ENCODE peak calls at places on chromosomes 12 and 14, in seven cellular contexts. N, X, S, E, A, Z and O are unnamed samples. For H3K9me3, the result is how much of the 10 kb centered on the place peaks cover.

GRCh38 chr14:57865450-57866198 is at the start of gene SLC35F4:
- DNase-seq in S (no peak), E (peak), N (no peak), X (peak), A (no peak), Z (no peak), O (peak)

GRCh38 chr12:13339538-13339937 is 143.0 kb downstream of the EMP1 start:
- DNase-seq in X (no peak), E (no peak), A (no peak), N (no peak), Z (no peak), S (no peak), O (no peak)

GRCh38 chr14:75295491-75296338 is 17.1 kb downstream of the FOS start:
- DNase-seq in E (peak), S (peak), X (peak), A (peak), Z (peak), N (peak), O (peak)

GRCh38 chr14:33914676-33915516 is 36.0 kb downstream of the EGLN3 start:
- DNase-seq in E (peak), N (peak), Z (no peak), A (no peak), S (peak), X (peak), O (no peak)

GRCh38 chr14:99725774-99726537 is 41.9 kb downstream of the CYP46A1 start:
- DNase-seq in A (peak), X (peak), N (no peak), E (no peak), Z (peak), S (no peak), O (no peak)

GRCh38 chr12:54028324-54029201 is at the start of gene HOXC6:
- DNase-seq in A (no peak), S (no peak), Z (no peak), X (no peak), E (peak), N (no peak), O (peak)

GRCh38 chr14:100891501-100892445 is 11.7 kb downstream of the RTL1 start:
- DNase-seq in Z (peak), E (no peak), A (peak), N (peak), S (no peak), X (no peak), O (no peak)

GRCh38 chr12:122793685-122794106 is 19.3 kb downstream of the CCDC62 start:
- DNase-seq in X (peak), N (no peak), A (no peak), Z (no peak), E (peak), S (peak), O (no peak)

DNA sequence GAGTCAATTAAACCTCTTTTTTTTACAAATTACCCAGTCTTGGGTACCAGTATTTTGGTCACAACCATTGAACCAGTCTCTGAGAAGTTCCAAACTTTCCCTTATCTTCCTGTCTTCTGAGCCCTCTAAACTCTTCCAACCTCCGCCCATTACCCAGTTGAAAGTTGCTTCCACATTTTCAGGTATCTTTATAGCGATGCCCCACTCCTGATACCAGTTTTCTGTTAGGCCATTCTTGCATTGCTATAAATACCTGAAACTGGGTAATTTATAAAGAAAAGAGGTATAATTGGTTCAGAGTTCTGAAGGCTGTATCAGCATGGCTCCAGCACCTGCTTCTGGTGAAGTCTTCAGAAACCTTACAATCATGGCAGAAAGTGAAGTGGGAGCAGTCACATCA is 31.7 kb downstream of the TTC5 start:
- DNase-seq in A (no peak), Z (no peak), E (no peak), N (no peak), X (no peak), S (no peak), O (no peak)
- H3K9me3 ChIP-seq in A (under half), Z (under half), E (under half), N (under half), X (under half), S (under half), O (under half)

DNA sequence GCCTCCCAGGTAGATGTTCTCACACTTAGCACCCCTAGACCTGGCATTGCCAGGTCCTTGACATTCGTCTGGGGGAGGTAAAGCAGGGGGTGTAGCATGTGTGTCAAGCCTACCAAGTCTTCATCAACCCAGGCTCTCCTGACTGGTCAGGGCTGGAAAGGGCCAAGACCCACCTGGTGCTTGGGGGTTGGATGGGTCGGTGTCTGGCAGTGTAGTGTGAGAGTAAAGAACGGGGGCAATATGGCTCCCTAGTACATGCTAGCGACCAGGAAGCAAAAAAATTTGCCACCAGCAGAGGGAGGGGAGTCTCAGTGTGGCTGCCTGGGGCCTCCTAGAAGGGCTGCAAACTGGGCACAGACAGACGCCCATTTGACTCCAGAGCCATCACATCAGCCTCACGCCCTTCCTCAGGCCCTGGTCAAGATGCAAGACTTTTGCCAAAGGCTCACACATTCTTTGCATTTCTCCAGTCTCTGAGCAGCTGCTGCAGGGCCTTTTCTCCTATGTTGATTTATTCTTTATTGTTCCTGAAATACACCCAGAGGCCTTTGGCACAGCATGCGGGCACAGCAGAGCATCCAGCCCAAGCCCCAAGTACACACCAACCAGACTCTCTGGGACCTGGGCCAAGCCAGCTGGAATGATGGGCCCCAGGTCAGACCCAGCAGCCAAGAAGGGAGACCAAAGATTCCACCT is 38.3 kb upstream of the PNMA1 start:
- DNase-seq in S (peak), A (no peak), X (peak), N (peak), E (no peak), Z (peak), O (peak)
- H3K27ac ChIP-seq in S (peak), A (peak), X (peak), N (peak), E (peak), Z (peak), O (peak)

DNA sequence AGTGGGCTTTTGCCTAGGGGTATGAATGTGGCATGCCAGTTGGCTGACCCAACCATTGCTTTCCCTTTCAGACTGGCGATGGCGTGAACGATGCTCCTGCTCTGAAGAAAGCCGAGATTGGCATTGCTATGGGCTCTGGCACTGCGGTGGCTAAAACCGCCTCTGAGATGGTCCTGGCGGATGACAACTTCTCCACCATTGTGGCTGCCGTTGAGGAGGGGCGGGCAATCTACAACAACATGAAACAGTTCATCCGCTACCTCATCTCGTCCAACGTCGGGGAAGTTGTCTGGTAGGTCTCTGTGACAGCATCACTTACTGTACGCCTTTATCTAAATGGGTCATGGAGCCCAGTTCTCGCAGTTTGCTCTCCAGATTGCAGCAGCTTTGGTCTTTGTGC is 61.1 kb downstream of the ATP2A2 start:
- DNase-seq in A (no peak), S (no peak), E (no peak), Z (no peak), N (no peak), X (no peak), O (no peak)
- TF ChIP-seq POLR2A in A (no peak), S (no peak), E (no peak), Z (no peak), N (no peak), X (no peak), O (no peak)

GRCh38 chr14:106665814-106666213 is 1139.4 kb downstream of the TMEM121 start:
- DNase-seq in N (no peak), Z (no peak), A (no peak), X (no peak), E (no peak), S (no peak), O (no peak)
- H3K9me3 ChIP-seq in N (under half), Z (under half), A (under half), X (under half), E (under half), S (under half), O (under half)

GRCh38 chr14:70653662-70654061 is 11.9 kb downstream of the TTC9 start:
- DNase-seq in S (no peak), N (no peak), X (no peak), Z (no peak), E (no peak), A (no peak), O (no peak)

GRCh38 chr14:70649803-70650202 is 8.1 kb downstream of the TTC9 start:
- DNase-seq in S (no peak), E (no peak), Z (no peak), N (no peak), X (no peak), A (no peak), O (no peak)

GRCh38 chr14:70652871-70653270 is 11.2 kb downstream of the TTC9 start:
- DNase-seq in X (no peak), Z (no peak), N (no peak), S (no peak), E (no peak), A (no peak), O (no peak)

GRCh38 chr14:70654609-70655008 is 12.9 kb downstream of the TTC9 start:
- DNase-seq in A (no peak), X (no peak), E (no peak), N (no peak), S (no peak), Z (no peak), O (no peak)

GRCh38 chr14:70651522-70651921 is 9.8 kb downstream of the TTC9 start:
- DNase-seq in X (no peak), Z (no peak), N (no peak), A (no peak), E (no peak), S (no peak), O (no peak)
- H3K27ac ChIP-seq in X (no peak), Z (no peak), N (no peak), A (no peak), E (no peak), S (no peak), O (no peak)